ENCODE peak calls at places on chromosomes 12 and 14, in seven cellular contexts. X, K, C, L, S, H and P are unnamed samples. For H3K27me3, the result is how much of the 10 kb centered on the place peaks cover.

GRCh38 chr12:113837528-113838296 is 128.4 kb downstream of the RBM19 start:
- DNase-seq in X (no peak), K (no peak), C (no peak), L (no peak), S (no peak), H (no peak), P (no peak)

GRCh38 chr12:13680916-13681315 is 300.5 kb downstream of the GRIN2B start:
- DNase-seq in X (no peak), K (no peak), C (no peak), L (no peak), S (no peak), H (no peak), P (no peak)

GRCh38 chr12:71303199-71303598 is 136.4 kb upstream of the LGR5 start:
- DNase-seq in X (no peak), K (no peak), C (no peak), L (no peak), S (no peak), H (peak), P (no peak)

GRCh38 chr12:26047401-26048226 is 77.2 kb downstream of the BHLHE41 start:
- DNase-seq in X (no peak), K (no peak), C (no peak), L (no peak), S (no peak), H (no peak), P (no peak)

GRCh38 chr14:44960146-44960545 is 1.6 kb downstream of the KLHL28 start:
- DNase-seq in X (no peak), K (no peak), C (no peak), L (no peak), S (no peak), H (peak), P (no peak)

GRCh38 chr12:12791756-12792346 is 6.4 kb downstream of the APOLD1 start:
- DNase-seq in X (no peak), K (no peak), C (no peak), L (no peak), S (no peak), H (no peak), P (no peak)

GRCh38 chr12:78210894-78211302 is 380.2 kb downstream of the NAV3 start:
- DNase-seq in X (no peak), K (peak), C (no peak), L (no peak), S (no peak), H (peak), P (no peak)

GRCh38 chr12:99140017-99140726 is 495.1 kb downstream of the APAF1 start:
- DNase-seq in X (no peak), K (no peak), C (no peak), L (no peak), S (no peak), H (no peak), P (no peak)

GRCh38 chr12:68349083-68349700 is 17.0 kb upstream of the MDM1 start:
- DNase-seq in X (no peak), K (no peak), C (no peak), L (no peak), S (no peak), H (no peak), P (no peak)

GRCh38 chr12:84805474-84805858 is 107.1 kb downstream of the SLC6A15 start:
- DNase-seq in X (no peak), K (no peak), C (no peak), L (no peak), S (no peak), H (no peak), P (no peak)

GRCh38 chr12:124745891-124746570 is 117.6 kb downstream of the SCARB1 start:
- DNase-seq in X (peak), K (peak), C (peak), L (peak), S (peak), H (peak), P (no peak)
- TF ChIP-seq CTCF in X (no peak), K (no peak), C (no peak), L (no peak), S (no peak), H (no peak), P (no peak)

GRCh38 chr12:2166696-2167095 is 113.9 kb downstream of the CACNA1C start:
- DNase-seq in X (no peak), K (no peak), C (no peak), L (no peak), S (no peak), H (no peak), P (no peak)

GRCh38 chr12:2165021-2165420 is 112.2 kb downstream of the CACNA1C start:
- DNase-seq in X (no peak), K (no peak), C (no peak), L (no peak), S (no peak), H (no peak), P (no peak)

GRCh38 chr12:2169489-2169888 is 116.7 kb downstream of the CACNA1C start:
- DNase-seq in X (no peak), K (no peak), C (no peak), L (no peak), S (no peak), H (no peak), P (no peak)

GRCh38 chr12:2168808-2169207 is 116.0 kb downstream of the CACNA1C start:
- DNase-seq in X (no peak), K (no peak), C (peak), L (no peak), S (no peak), H (peak), P (no peak)

GRCh38 chr12:2167231-2167630 is 114.4 kb downstream of the CACNA1C start:
- DNase-seq in X (no peak), K (no peak), C (no peak), L (no peak), S (no peak), H (no peak), P (no peak)
- H3K27me3 ChIP-seq in X (under half), K (under half), C (under half), L (under half), S (under half), H (under half), P (under half)

GRCh38 chr12:30568453-30568852 is 127.2 kb downstream of the IPO8 start:
- DNase-seq in X (no peak), K (no peak), C (no peak), L (no peak), S (no peak), H (no peak), P (no peak)
- H3K27ac ChIP-seq in X (no peak), K (no peak), C (no peak), L (no peak), S (no peak), H (no peak), P (no peak)

GRCh38 chr14:102507026-102507860 is 2.3 kb downstream of the ANKRD9 start:
- DNase-seq in X (no peak), K (no peak), C (no peak), L (no peak), S (no peak), H (no peak), P (no peak)

GRCh38 chr14:102508774-102509743 is 517 bp downstream of the ANKRD9 start:
- DNase-seq in X (peak), K (peak), C (peak), L (no peak), S (peak), H (no peak), P (no peak)

GRCh38 chr14:102506599-102506871 is 3.0 kb downstream of the ANKRD9 start:
- DNase-seq in X (no peak), K (no peak), C (no peak), L (no peak), S (no peak), H (no peak), P (no peak)

GRCh38 chr14:102508410-102508773 is 1.2 kb downstream of the ANKRD9 start:
- DNase-seq in X (peak), K (peak), C (peak), L (no peak), S (no peak), H (no peak), P (no peak)

GRCh38 chr14:102507891-102508312 is 1.7 kb downstream of the ANKRD9 start:
- DNase-seq in X (no peak), K (no peak), C (no peak), L (no peak), S (no peak), H (no peak), P (no peak)
- TF ChIP-seq CTCF in X (no peak), K (no peak), C (peak), L (no peak), S (no peak), H (peak), P (no peak)

DNA sequence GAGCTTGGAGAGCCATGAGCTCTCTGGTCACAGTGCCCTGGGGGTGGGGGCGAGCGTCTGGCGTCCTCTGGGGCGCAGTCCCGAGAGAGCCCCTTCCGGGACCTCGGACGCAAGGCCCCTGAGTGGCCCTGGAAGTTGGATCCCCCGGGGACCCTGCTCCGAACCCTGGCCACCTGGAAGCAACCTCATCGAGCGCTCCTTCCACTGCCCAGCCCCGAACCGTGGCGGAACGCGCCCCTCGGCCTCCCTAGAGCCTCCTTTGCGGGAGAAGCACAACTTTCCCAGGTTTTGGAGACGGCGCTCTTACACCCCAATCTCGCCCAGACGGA is 1.2 kb downstream of the NOS1 start:
- DNase-seq in X (no peak), K (no peak), C (no peak), L (no peak), S (no peak), H (no peak), P (no peak)
- H3K27me3 ChIP-seq in X (half or more), K (under half), C (under half), L (under half), S (under half), H (under half), P (under half)